ENCODE peak calls at places on chromosomes 4 and X, in six cellular contexts. A, X, T, H, Z and B are unnamed samples. For H3K27me3, the result is how much of the 10 kb centered on the place peaks cover.

GRCh38 chr4:72186714-72187113 is 154.9 kb downstream of the NPFFR2 start:
- DNase-seq in A (no peak), X (no peak), T (no peak), H (no peak), Z (no peak), B (no peak)

GRCh38 chr4:185914583-185915199 is 102.7 kb upstream of the SORBS2 start:
- DNase-seq in A (no peak), X (no peak), T (no peak), H (peak), Z (no peak), B (no peak)

GRCh38 chrX:119686087-119686639 is 6.8 kb downstream of the SEPTIN6 start:
- DNase-seq in A (no peak), X (no peak), T (no peak), H (no peak), Z (no peak), B (no peak)

GRCh38 chr4:57442834-57443291 is 332.7 kb upstream of the IGFBP7 start:
- DNase-seq in A (no peak), X (peak), T (no peak), H (peak), Z (no peak), B (no peak)

GRCh38 chr4:184503869-184504300 is 29.5 kb upstream of the IRF2 start:
- DNase-seq in A (no peak), X (no peak), T (no peak), H (no peak), Z (peak), B (no peak)

GRCh38 chr4:100935090-100935489 is 412.2 kb downstream of the PPP3CA start:
- DNase-seq in A (no peak), X (no peak), T (no peak), H (no peak), Z (no peak), B (no peak)

GRCh38 chrX:120517936-120518335 is 42.8 kb downstream of the CUL4B start:
- DNase-seq in A (no peak), X (no peak), T (no peak), H (no peak), Z (no peak), B (no peak)

GRCh38 chr4:10123227-10124101 is 6.9 kb upstream of the WDR1 start:
- DNase-seq in A (no peak), X (no peak), T (no peak), H (no peak), Z (peak), B (no peak)

GRCh38 chr4:169209388-169209883 is 61.3 kb downstream of the SH3RF1 start:
- DNase-seq in A (no peak), X (no peak), T (no peak), H (no peak), Z (no peak), B (no peak)

GRCh38 chr4:72418458-72418857 is 150.6 kb downstream of the ADAMTS3 start:
- DNase-seq in A (no peak), X (no peak), T (no peak), H (peak), Z (no peak), B (no peak)

GRCh38 chr4:122635205-122635604 is 14.3 kb upstream of the IL21 start:
- DNase-seq in A (no peak), X (no peak), T (no peak), H (no peak), Z (no peak), B (no peak)

GRCh38 chr4:79454656-79455055 is 46.6 kb upstream of the GK2 start:
- DNase-seq in A (no peak), X (no peak), T (no peak), H (no peak), Z (no peak), B (no peak)

GRCh38 chr4:1523907-1524636 is 117.8 kb upstream of the NKX1-1 start:
- DNase-seq in A (no peak), X (no peak), T (peak), H (no peak), Z (no peak), B (peak)
- H3K27me3 ChIP-seq in A (under half), X (half or more), T (under half), H (under half), Z (under half), B (under half)

GRCh38 chr4:173530326-173531062 is 465 bp upstream of the HAND2 start:
- DNase-seq in A (no peak), X (no peak), T (no peak), H (no peak), Z (no peak), B (no peak)

GRCh38 chr4:173526724-173527102 is 3.3 kb downstream of the HAND2 start:
- DNase-seq in A (no peak), X (no peak), T (no peak), H (no peak), Z (no peak), B (no peak)

GRCh38 chr4:173529505-173530325 is at the start of gene HAND2:
- DNase-seq in A (no peak), X (no peak), T (no peak), H (no peak), Z (no peak), B (no peak)

GRCh38 chr4:173527103-173527876 is 2.7 kb downstream of the HAND2 start:
- DNase-seq in A (no peak), X (no peak), T (no peak), H (no peak), Z (no peak), B (no peak)

DNA sequence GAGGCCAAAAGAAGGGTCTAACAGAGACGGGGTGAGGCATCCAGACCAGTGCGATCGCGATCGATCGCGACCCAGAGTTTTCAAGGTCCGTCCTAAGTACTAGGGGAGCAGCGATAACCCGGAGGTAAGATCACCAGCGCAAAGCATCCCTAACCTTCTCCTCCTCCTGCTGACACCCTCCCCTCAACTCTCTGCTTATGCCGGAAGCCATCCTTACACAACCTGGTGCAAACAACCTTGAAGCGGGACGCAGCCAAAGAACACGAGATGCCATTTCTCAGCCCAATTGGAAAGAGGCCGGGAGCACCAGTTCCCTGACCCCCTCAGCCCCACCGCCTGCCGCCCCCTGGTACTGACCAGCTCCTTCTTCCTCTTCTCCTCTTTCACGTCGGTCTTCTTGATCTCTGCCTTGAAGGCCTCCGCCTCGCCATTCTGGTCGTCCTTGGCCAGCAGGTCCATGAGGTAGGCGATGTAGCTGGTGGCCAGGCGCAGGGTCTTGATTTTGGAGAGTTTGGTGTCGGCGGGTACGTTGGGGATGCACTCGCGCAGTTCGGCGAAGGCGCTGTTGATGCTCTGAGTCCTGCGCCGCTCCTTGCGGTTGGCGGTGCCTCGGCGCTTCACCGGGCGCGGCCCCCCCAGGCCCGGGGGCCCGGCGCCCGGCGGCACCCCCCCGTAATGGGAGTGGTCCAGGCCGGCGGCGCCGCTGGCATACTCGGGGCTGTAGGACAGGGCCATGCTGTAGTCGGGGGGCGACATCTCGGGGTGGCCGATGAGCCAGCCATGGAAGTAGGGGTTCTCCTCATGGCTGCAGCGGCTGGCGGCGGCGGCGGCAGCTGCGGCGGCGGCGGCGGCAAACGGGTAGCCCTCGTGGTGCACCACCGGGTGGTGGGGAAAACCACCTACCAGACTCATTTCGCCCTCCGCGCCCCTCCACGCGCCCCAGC is 1.4 kb downstream of the HAND2 start:
- DNase-seq in A (no peak), X (no peak), T (no peak), H (no peak), Z (no peak), B (no peak)
- H3K27me3 ChIP-seq in A (half or more), X (half or more), T (half or more), H (half or more), Z (half or more), B (half or more)

GRCh38 chr4:1399508-1400190 is 6.6 kb downstream of the NKX1-1 start:
- DNase-seq in A (no peak), X (no peak), T (peak), H (peak), Z (no peak), B (peak)
- H3K27me3 ChIP-seq in A (under half), X (half or more), T (under half), H (under half), Z (under half), B (under half)

DNA sequence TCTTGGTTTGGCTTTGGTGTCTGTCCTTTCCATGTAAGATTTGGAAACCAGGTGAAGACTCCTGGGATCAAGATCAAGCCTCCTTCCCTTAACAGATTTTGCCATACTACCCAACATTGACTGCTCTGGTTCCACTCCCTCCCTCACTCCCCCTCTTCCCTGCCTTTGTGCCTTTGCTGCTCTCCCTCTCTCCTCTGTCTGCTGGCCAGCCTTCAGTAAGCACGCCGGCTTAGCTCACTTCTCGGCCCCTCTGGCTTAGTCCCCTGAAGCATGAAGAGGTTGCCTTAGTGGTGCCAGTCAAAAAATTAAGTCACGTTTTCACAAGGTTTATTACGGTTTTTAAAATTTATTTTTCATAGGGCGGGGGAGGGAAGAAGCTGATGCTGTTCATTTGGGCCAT is 6.0 kb downstream of the GRIA3 start:
- DNase-seq in A (no peak), X (no peak), T (no peak), H (no peak), Z (no peak), B (no peak)
- H3K27me3 ChIP-seq in A (under half), X (under half), T (under half), H (under half), Z (under half), B (under half)

DNA sequence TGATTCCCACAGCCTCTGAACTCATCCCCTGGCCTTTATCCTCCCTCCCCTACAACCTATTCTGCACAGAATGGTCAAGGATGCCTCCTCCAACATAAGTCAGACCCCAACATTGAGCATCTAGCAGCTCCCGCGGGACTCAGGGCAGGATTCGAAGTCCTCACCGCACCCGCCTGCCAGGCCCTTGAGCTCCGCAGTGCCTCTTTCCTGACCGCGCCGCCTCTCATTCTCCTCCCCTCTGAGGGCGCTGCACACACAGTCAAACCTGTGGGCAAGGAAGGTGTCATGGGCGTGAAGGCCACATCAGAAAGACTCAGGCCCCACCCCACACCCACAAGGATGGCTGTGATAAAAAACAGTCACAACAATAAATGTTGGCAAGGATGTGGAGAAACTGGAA is 84.1 kb downstream of the CPZ start:
- DNase-seq in A (no peak), X (no peak), T (no peak), H (no peak), Z (no peak), B (peak)
- H3K27me3 ChIP-seq in A (under half), X (half or more), T (under half), H (under half), Z (under half), B (under half)

GRCh38 chr4:56184214-56184613 is 203.1 kb downstream of the AASDH start:
- DNase-seq in A (no peak), X (no peak), T (no peak), H (no peak), Z (no peak), B (no peak)

GRCh38 chr4:56183344-56183959 is 203.8 kb downstream of the AASDH start:
- DNase-seq in A (no peak), X (no peak), T (no peak), H (no peak), Z (no peak), B (no peak)

GRCh38 chr4:56186808-56187523 is 200.3 kb downstream of the AASDH start:
- DNase-seq in A (no peak), X (no peak), T (no peak), H (no peak), Z (no peak), B (no peak)

GRCh38 chr4:56182356-56182755 is 204.9 kb downstream of the AASDH start:
- DNase-seq in A (no peak), X (no peak), T (no peak), H (no peak), Z (no peak), B (no peak)

GRCh38 chr4:56187601-56188177 is 199.6 kb downstream of the AASDH start:
- DNase-seq in A (no peak), X (no peak), T (no peak), H (no peak), Z (no peak), B (no peak)
- H3K27me3 ChIP-seq in A (under half), X (under half), T (under half), H (under half), Z (under half), B (under half)

DNA sequence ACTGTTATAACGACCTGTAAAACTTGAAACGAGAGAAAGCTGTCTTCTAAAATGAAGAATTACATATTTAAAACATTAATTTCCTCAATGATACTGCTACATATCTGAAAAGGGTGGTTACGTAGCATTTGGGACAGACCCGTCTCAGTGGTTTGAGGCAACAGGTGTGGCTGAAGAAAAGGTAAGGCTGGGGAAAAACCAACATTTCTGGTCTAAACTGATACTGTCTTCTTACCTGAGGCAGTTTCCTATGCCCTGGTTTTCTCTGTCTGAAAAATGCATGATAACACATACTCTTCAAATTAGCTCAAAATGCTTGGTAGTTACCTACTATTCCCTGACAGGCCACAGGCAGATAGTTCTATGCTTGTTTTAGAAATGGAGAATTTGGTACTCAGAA is 30.4 kb downstream of the PLS3 start:
- DNase-seq in A (no peak), X (no peak), T (no peak), H (no peak), Z (no peak), B (no peak)
- H3K27me3 ChIP-seq in A (under half), X (under half), T (under half), H (under half), Z (under half), B (under half)

GRCh38 chr4:6333301-6334202 is 63.9 kb downstream of the WFS1 start:
- DNase-seq in A (no peak), X (no peak), T (no peak), H (no peak), Z (no peak), B (no peak)
- H3K27me3 ChIP-seq in A (under half), X (half or more), T (under half), H (under half), Z (under half), B (under half)